ENCODE peak calls at places on chromosomes 2 and 18, in eight cellular contexts. P is neuronal stem cell, Z is hypothalamus, J is nephron progenitor cell, M is putamen, L is GDM1, I is LoVo, U is HCEC 1CT. O is an unnamed sample.

GRCh38 chr18:22293417-22293816 is 124.0 kb downstream of the GATA6 start:
- DNase-seq in P (no peak), Z (no peak), J (no peak), M (no peak), L (no peak), I (no peak), U (no peak), O (no peak)

GRCh38 chr2:236782938-236783337 is 213.3 kb downstream of the ACKR3 start:
- DNase-seq in P (no peak), Z (no peak), J (no peak), M (no peak), L (no peak), I (no peak), U (no peak), O (no peak)

GRCh38 chr2:139609109-139609508 is 828.9 kb upstream of the NXPH2 start:
- DNase-seq in P (no peak), Z (no peak), J (no peak), M (no peak), L (no peak), I (no peak), U (no peak), O (no peak)

GRCh38 chr2:17583166-17583565 is 42.7 kb downstream of the VSNL1 start:
- DNase-seq in P (no peak), Z (no peak), J (no peak), M (no peak), L (no peak), I (no peak), U (no peak), O (no peak)

GRCh38 chr2:173822889-173823485 is 142.2 kb downstream of the SP3 start:
- DNase-seq in P (no peak), Z (no peak), J (no peak), M (no peak), L (no peak), I (no peak), U (no peak), O (no peak)

GRCh38 chr2:205198130-205198505 is 484.2 kb upstream of the NRP2 start:
- DNase-seq in P (no peak), Z (no peak), J (no peak), M (no peak), L (no peak), I (no peak), U (peak), O (no peak)

GRCh38 chr2:120320318-120320851 is 25.6 kb upstream of the INHBB start:
- DNase-seq in P (no peak), Z (no peak), J (no peak), M (no peak), L (no peak), I (no peak), U (no peak), O (no peak)

GRCh38 chr2:176652300-176653182 is 383.3 kb downstream of the MTX2 start:
- DNase-seq in P (peak), Z (no peak), J (peak), M (no peak), L (peak), I (peak), U (peak), O (peak)

GRCh38 chr2:119311831-119312230 is 54.8 kb downstream of the C2orf76 start:
- DNase-seq in P (no peak), Z (no peak), J (no peak), M (no peak), L (no peak), I (no peak), U (no peak), O (no peak)

GRCh38 chr18:56248613-56249235 is 389.7 kb downstream of the TXNL1 start:
- DNase-seq in P (no peak), Z (no peak), J (no peak), M (no peak), L (no peak), I (no peak), U (no peak), O (no peak)

GRCh38 chr18:48629730-48630324 is 91.0 kb downstream of the CTIF start:
- DNase-seq in P (no peak), Z (no peak), J (no peak), M (no peak), L (no peak), I (no peak), U (peak), O (no peak)

GRCh38 chr2:206488623-206489022 is 45.3 kb downstream of the ADAM23 start:
- DNase-seq in P (no peak), Z (no peak), J (no peak), M (no peak), L (no peak), I (no peak), U (no peak), O (no peak)

GRCh38 chr2:212381428-212382102 is 157.0 kb downstream of the ERBB4 start:
- DNase-seq in P (no peak), Z (no peak), J (no peak), M (no peak), L (no peak), I (no peak), U (no peak), O (no peak)

GRCh38 chr2:18510775-18511174 is 49.7 kb downstream of the RDH14 start:
- DNase-seq in P (no peak), Z (no peak), J (no peak), M (no peak), L (no peak), I (no peak), U (no peak), O (no peak)

GRCh38 chr2:10359246-10359645 is 56.5 kb downstream of the HPCAL1 start:
- DNase-seq in P (no peak), Z (no peak), J (no peak), M (no peak), L (no peak), I (no peak), U (no peak), O (no peak)

GRCh38 chr2:188450740-188451480 is 159.2 kb downstream of the GULP1 start:
- DNase-seq in P (no peak), Z (no peak), J (no peak), M (no peak), L (no peak), I (no peak), U (peak), O (no peak)

GRCh38 chr18:61554946-61555361 is 221.7 kb downstream of the CDH20 start:
- DNase-seq in P (no peak), Z (no peak), J (no peak), M (no peak), L (no peak), I (no peak), U (no peak), O (no peak)

GRCh38 chr2:127906206-127906926 is 20.6 kb upstream of the AMMECR1L start:
- DNase-seq in P (no peak), Z (no peak), J (peak), M (no peak), L (no peak), I (no peak), U (no peak), O (no peak)

GRCh38 chr2:187995556-187995955 is 296.1 kb upstream of the GULP1 start:
- DNase-seq in P (no peak), Z (no peak), J (no peak), M (no peak), L (no peak), I (no peak), U (no peak), O (no peak)

GRCh38 chr2:72722492-72723090 is 103.2 kb downstream of the EXOC6B start:
- DNase-seq in P (no peak), Z (no peak), J (no peak), M (no peak), L (no peak), I (no peak), U (peak), O (no peak)

GRCh38 chr2:217231724-217232123 is 371.9 kb upstream of the TNP1 start:
- DNase-seq in P (no peak), Z (no peak), J (no peak), M (no peak), L (no peak), I (no peak), U (no peak), O (no peak)

GRCh38 chr2:30655211-30655610 is 152.0 kb downstream of the CAPN13 start:
- DNase-seq in P (no peak), Z (no peak), J (no peak), M (no peak), L (no peak), I (no peak), U (no peak), O (no peak)

GRCh38 chr2:98882971-98883779 is 52.9 kb downstream of the CRACDL start:
- DNase-seq in P (no peak), Z (no peak), J (no peak), M (no peak), L (no peak), I (no peak), U (no peak), O (no peak)

GRCh38 chr2:9694661-9695060 is 63.9 kb upstream of the YWHAQ start:
- DNase-seq in P (no peak), Z (no peak), J (no peak), M (no peak), L (no peak), I (no peak), U (no peak), O (no peak)

GRCh38 chr2:24199968-24200590 is 25.2 kb downstream of the FAM228A start:
- DNase-seq in P (no peak), Z (no peak), J (no peak), M (peak), L (no peak), I (no peak), U (no peak), O (no peak)

GRCh38 chr18:63470751-63471150 is 6.0 kb upstream of the SERPINB5 start:
- DNase-seq in P (no peak), Z (no peak), J (no peak), M (peak), L (no peak), I (no peak), U (no peak), O (no peak)

O was measured in effector memory CD8-positive, alpha-beta T cell.